ENCODE peak calls at places on chromosomes 16 and 17, in seven cellular contexts. M, D, N, O, S, C and Z are unnamed samples.

GRCh38 chr17:40111221-40112128 is 10.3 kb upstream of the MSL1 start:
- DNase-seq in C (peak; percentile 95), O (peak; percentile 36), M (peak; percentile 89), S (peak; percentile 98), D (peak; percentile 69), N (peak; percentile 95), Z (peak; percentile 93)

GRCh38 chr16:54934536-54935410 is 4.1 kb downstream of the IRX5 start:
- DNase-seq in O (no peak), M (no peak), S (peak; percentile 62), C (no peak), D (no peak), N (peak; percentile 6), Z (no peak)

GRCh38 chr16:66824006-66824405 is 6.8 kb downstream of the NAE1 start:
- DNase-seq in C (no peak), M (no peak), S (peak; percentile 45), O (no peak), N (no peak), D (no peak), Z (no peak)

GRCh38 chr17:74733365-74734122 is 3.5 kb upstream of the RAB37 start:
- DNase-seq in S (no peak), O (no peak), D (no peak), N (no peak), M (no peak), C (no peak), Z (no peak)

GRCh38 chr17:52155301-52155700 is 3.2 kb downstream of the CA10 start:
- DNase-seq in S (no peak), M (no peak), D (no peak), C (no peak), N (no peak), O (no peak), Z (no peak)

GRCh38 chr16:67388591-67388990 is 4.7 kb downstream of the TPPP3 start:
- DNase-seq in N (no peak), C (no peak), D (no peak), S (no peak), M (no peak), O (no peak), Z (no peak)

GRCh38 chr17:17782425-17783120 is 54.2 kb downstream of the SREBF1 start:
- DNase-seq in N (peak; percentile 54), S (peak; percentile 30), D (peak; percentile 63), M (no peak), O (no peak), C (no peak), Z (no peak)

GRCh38 chr17:64635647-64636305 is 26.3 kb downstream of the SMURF2 start:
- DNase-seq in N (no peak), O (no peak), D (no peak), M (peak; percentile 31), S (peak; percentile 91), C (peak; percentile 67), Z (no peak)

GRCh38 chr16:86601356-86601755 is 23.0 kb downstream of the FOXL1 start:
- DNase-seq in C (no peak), M (no peak), O (no peak), S (no peak), N (no peak), D (no peak), Z (no peak)

GRCh38 chr17:34606721-34607120 is 27.3 kb downstream of the TMEM132E start:
- DNase-seq in D (no peak), O (no peak), N (no peak), S (no peak), C (no peak), M (no peak), Z (no peak)

GRCh38 chr16:89187337-89188063 is 12.8 kb downstream of the SLC22A31 start:
- DNase-seq in M (peak; percentile 62), C (peak; percentile 54), S (peak; percentile 19), D (no peak), O (no peak), N (no peak), Z (peak; percentile 30)

GRCh38 chr16:66224636-66225035 is 141.9 kb upstream of the CDH5 start:
- DNase-seq in S (no peak), D (no peak), M (no peak), N (no peak), C (no peak), O (no peak), Z (no peak)

GRCh38 chr17:56144205-56144604 is 9.1 kb upstream of the ANKFN1 start:
- DNase-seq in S (no peak), D (no peak), M (no peak), O (no peak), N (no peak), C (no peak), Z (no peak)

GRCh38 chr16:30166202-30166902 is 17.1 kb upstream of the CORO1A start:
- DNase-seq in O (no peak), C (no peak), M (no peak), N (no peak), D (no peak), S (no peak), Z (peak; percentile 95)

GRCh38 chr17:21164226-21165019 is 37.7 kb downstream of the DHRS7B start:
- DNase-seq in M (no peak), D (no peak), C (no peak), S (no peak), O (no peak), N (no peak), Z (peak; percentile 13)

GRCh38 chr16:89001117-89002027 is 24.4 kb upstream of the CBFA2T3 start:
- DNase-seq in C (no peak), D (no peak), M (no peak), N (no peak), S (no peak), O (no peak), Z (no peak)

GRCh38 chr16:73154063-73154870 is 106.3 kb upstream of the ZFHX3 start:
- DNase-seq in M (no peak), C (no peak), D (peak; percentile 3), O (no peak), N (no peak), S (peak; percentile 5), Z (peak; percentile 99)

GRCh38 chr16:31874354-31875111 is 926 bp downstream of the ZNF267 start:
- DNase-seq in O (no peak), S (peak; percentile 59), M (no peak), N (peak; percentile 11), C (peak; percentile 69), D (no peak), Z (peak; percentile 57)

GRCh38 chr16:56919099-56919800 is 12.7 kb upstream of the HERPUD1 start:
- DNase-seq in O (no peak), D (no peak), C (no peak), S (no peak), M (no peak), N (no peak), Z (no peak)

GRCh38 chr17:4858880-4859260 is 25.7 kb downstream of the MINK1 start:
- DNase-seq in S (peak; percentile 59), C (no peak), O (no peak), M (no peak), N (no peak), D (peak; percentile 23), Z (no peak)

GRCh38 chr16:68367034-68367433 is 56.2 kb downstream of the PRMT7 start:
- DNase-seq in O (no peak), D (no peak), S (no peak), M (no peak), N (peak; percentile 4), C (peak; percentile 23), Z (peak; percentile 39)